ENCODE peak calls at places on chromosomes 16 and 17, in seven cellular contexts. One of them, this sample, is unnamed.

GRCh38 chr16:4244881-4245280 is 3.0 kb upstream of the SRL start:
- DNase-seq in coronary artery: no peak
- DNase-seq in cardiac muscle cell: no peak
- DNase-seq in hepatocyte: no peak
- DNase-seq in nephron progenitor cell: no peak
- DNase-seq in progenitor cell of endocrine pancreas: no peak
- DNase-seq in GM10248: no peak
- DNase-seq in this sample: no peak

GRCh38 chr16:23485841-23486240 is 24.5 kb downstream of the GGA2 start:
- DNase-seq in progenitor cell of endocrine pancreas: no peak
- DNase-seq in nephron progenitor cell: no peak
- DNase-seq in GM10248: no peak
- DNase-seq in cardiac muscle cell: no peak
- DNase-seq in hepatocyte: no peak
- DNase-seq in coronary artery: no peak
- DNase-seq in this sample: no peak

GRCh38 chr16:78791011-78791410 is 691.6 kb downstream of the WWOX start:
- DNase-seq in progenitor cell of endocrine pancreas: no peak
- DNase-seq in cardiac muscle cell: no peak
- DNase-seq in hepatocyte: no peak
- DNase-seq in coronary artery: no peak
- DNase-seq in GM10248: no peak
- DNase-seq in nephron progenitor cell: no peak
- DNase-seq in this sample: no peak

GRCh38 chr17:43368740-43369506 is 29.9 kb upstream of the ARL4D start:
- DNase-seq in hepatocyte: peak
- DNase-seq in cardiac muscle cell: peak
- DNase-seq in GM10248: peak
- DNase-seq in progenitor cell of endocrine pancreas: peak
- DNase-seq in nephron progenitor cell: peak
- DNase-seq in coronary artery: peak
- DNase-seq in this sample: peak

GRCh38 chr17:58232707-58233156 is 5.7 kb upstream of the LPO start:
- DNase-seq in progenitor cell of endocrine pancreas: no peak
- DNase-seq in hepatocyte: no peak
- DNase-seq in nephron progenitor cell: no peak
- DNase-seq in GM10248: peak
- DNase-seq in coronary artery: peak
- DNase-seq in cardiac muscle cell: peak
- DNase-seq in this sample: no peak

GRCh38 chr17:14038206-14038605 is 31.1 kb upstream of the COX10 start:
- DNase-seq in nephron progenitor cell: no peak
- DNase-seq in progenitor cell of endocrine pancreas: no peak
- DNase-seq in coronary artery: no peak
- DNase-seq in hepatocyte: no peak
- DNase-seq in GM10248: no peak
- DNase-seq in cardiac muscle cell: peak
- DNase-seq in this sample: no peak

GRCh38 chr16:64866026-64866425 is 255.8 kb downstream of the CDH11 start:
- DNase-seq in cardiac muscle cell: no peak
- DNase-seq in GM10248: no peak
- DNase-seq in coronary artery: no peak
- DNase-seq in progenitor cell of endocrine pancreas: no peak
- DNase-seq in nephron progenitor cell: no peak
- DNase-seq in hepatocyte: no peak
- DNase-seq in this sample: no peak

GRCh38 chr17:55601874-55602364 is 90.7 kb upstream of the SMIM36 start:
- DNase-seq in cardiac muscle cell: peak
- DNase-seq in GM10248: peak
- DNase-seq in progenitor cell of endocrine pancreas: no peak
- DNase-seq in hepatocyte: peak
- DNase-seq in coronary artery: no peak
- DNase-seq in nephron progenitor cell: peak
- DNase-seq in this sample: no peak

GRCh38 chr17:59513934-59514841 is 51.2 kb upstream of the DHX40 start:
- DNase-seq in coronary artery: no peak
- DNase-seq in cardiac muscle cell: peak
- DNase-seq in nephron progenitor cell: no peak
- DNase-seq in GM10248: no peak
- DNase-seq in progenitor cell of endocrine pancreas: no peak
- DNase-seq in hepatocyte: peak
- DNase-seq in this sample: no peak

GRCh38 chr17:59366040-59366757 is 34.7 kb downstream of the YPEL2 start:
- DNase-seq in nephron progenitor cell: peak
- DNase-seq in GM10248: no peak
- DNase-seq in coronary artery: no peak
- DNase-seq in hepatocyte: peak
- DNase-seq in cardiac muscle cell: no peak
- DNase-seq in progenitor cell of endocrine pancreas: no peak
- DNase-seq in this sample: no peak

GRCh38 chr17:75238684-75239191 is 22.7 kb downstream of the GGA3 start:
- DNase-seq in cardiac muscle cell: peak
- DNase-seq in hepatocyte: peak
- DNase-seq in nephron progenitor cell: peak
- DNase-seq in GM10248: peak
- DNase-seq in coronary artery: no peak
- DNase-seq in progenitor cell of endocrine pancreas: peak
- DNase-seq in this sample: peak

GRCh38 chr17:42674755-42675347 is 1.9 kb downstream of the PLEKHH3 start:
- DNase-seq in progenitor cell of endocrine pancreas: no peak
- DNase-seq in nephron progenitor cell: no peak
- DNase-seq in cardiac muscle cell: no peak
- DNase-seq in hepatocyte: no peak
- DNase-seq in GM10248: no peak
- DNase-seq in coronary artery: no peak
- DNase-seq in this sample: no peak

GRCh38 chr17:47882247-47882646 is 13.8 kb upstream of the SP2 start:
- DNase-seq in hepatocyte: no peak
- DNase-seq in nephron progenitor cell: no peak
- DNase-seq in GM10248: no peak
- DNase-seq in cardiac muscle cell: no peak
- DNase-seq in coronary artery: no peak
- DNase-seq in progenitor cell of endocrine pancreas: no peak
- DNase-seq in this sample: no peak

GRCh38 chr16:48393843-48394703 is 8.9 kb upstream of the SIAH1 start:
- DNase-seq in cardiac muscle cell: peak
- DNase-seq in GM10248: no peak
- DNase-seq in nephron progenitor cell: no peak
- DNase-seq in coronary artery: no peak
- DNase-seq in hepatocyte: no peak
- DNase-seq in progenitor cell of endocrine pancreas: no peak
- DNase-seq in this sample: no peak

GRCh38 chr16:89786474-89787364 is 29.7 kb downstream of the FANCA start:
- DNase-seq in progenitor cell of endocrine pancreas: no peak
- DNase-seq in nephron progenitor cell: no peak
- DNase-seq in GM10248: no peak
- DNase-seq in hepatocyte: no peak
- DNase-seq in cardiac muscle cell: no peak
- DNase-seq in coronary artery: no peak
- DNase-seq in this sample: no peak

GRCh38 chr16:72644911-72645310 is 403.0 kb downstream of the ZFHX3 start:
- DNase-seq in cardiac muscle cell: no peak
- DNase-seq in coronary artery: no peak
- DNase-seq in nephron progenitor cell: no peak
- DNase-seq in hepatocyte: no peak
- DNase-seq in progenitor cell of endocrine pancreas: no peak
- DNase-seq in GM10248: no peak
- DNase-seq in this sample: no peak

GRCh38 chr17:63547083-63547523 is 3.2 kb upstream of the DCAF7 start:
- DNase-seq in coronary artery: no peak
- DNase-seq in cardiac muscle cell: no peak
- DNase-seq in progenitor cell of endocrine pancreas: no peak
- DNase-seq in hepatocyte: no peak
- DNase-seq in nephron progenitor cell: no peak
- DNase-seq in GM10248: no peak
- DNase-seq in this sample: no peak

GRCh38 chr17:45284176-45285140 is 22.6 kb upstream of the SPATA32 start:
- DNase-seq in GM10248: no peak
- DNase-seq in coronary artery: no peak
- DNase-seq in nephron progenitor cell: no peak
- DNase-seq in hepatocyte: no peak
- DNase-seq in progenitor cell of endocrine pancreas: no peak
- DNase-seq in cardiac muscle cell: no peak
- DNase-seq in this sample: no peak

GRCh38 chr17:9958586-9959281 is 53.7 kb upstream of the RCVRN start:
- DNase-seq in cardiac muscle cell: no peak
- DNase-seq in coronary artery: no peak
- DNase-seq in GM10248: no peak
- DNase-seq in progenitor cell of endocrine pancreas: no peak
- DNase-seq in nephron progenitor cell: peak
- DNase-seq in hepatocyte: no peak
- DNase-seq in this sample: no peak

GRCh38 chr17:41360291-41360995 is 9.2 kb downstream of the KRT33B start:
- DNase-seq in coronary artery: no peak
- DNase-seq in progenitor cell of endocrine pancreas: no peak
- DNase-seq in cardiac muscle cell: peak
- DNase-seq in nephron progenitor cell: no peak
- DNase-seq in GM10248: no peak
- DNase-seq in hepatocyte: peak
- DNase-seq in this sample: no peak

GRCh38 chr16:23072084-23072599 is 77.1 kb downstream of the USP31 start:
- DNase-seq in hepatocyte: no peak
- DNase-seq in GM10248: no peak
- DNase-seq in progenitor cell of endocrine pancreas: no peak
- DNase-seq in cardiac muscle cell: peak
- DNase-seq in nephron progenitor cell: no peak
- DNase-seq in coronary artery: no peak
- DNase-seq in this sample: no peak

DNA sequence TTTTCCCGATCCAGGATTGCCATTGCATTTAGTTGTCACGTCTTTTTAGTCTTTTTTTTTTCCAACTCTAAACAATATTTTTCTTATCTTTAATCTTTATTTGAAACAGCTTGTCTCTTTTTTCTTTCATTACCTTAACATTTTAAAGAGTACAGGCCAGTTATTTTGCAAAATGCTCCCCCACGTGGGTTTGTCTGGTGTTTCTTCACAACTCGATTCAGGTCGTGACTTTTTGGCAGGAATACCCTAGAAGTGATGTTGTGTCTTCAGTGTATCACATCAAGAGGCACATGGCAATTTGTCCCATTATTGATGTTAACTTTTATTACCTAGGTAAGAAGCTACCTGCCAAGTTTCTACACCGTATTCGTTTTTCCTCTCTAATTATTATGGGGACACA is 17.9 kb downstream of the CMC2 start:
- DNase-seq in progenitor cell of endocrine pancreas: no peak
- DNase-seq in cardiac muscle cell: no peak
- DNase-seq in nephron progenitor cell: no peak
- DNase-seq in hepatocyte: no peak
- DNase-seq in GM10248: no peak
- DNase-seq in coronary artery: no peak
- DNase-seq in this sample: no peak
- TF ChIP-seq CTCF in progenitor cell of endocrine pancreas: no peak
- TF ChIP-seq CTCF in cardiac muscle cell: no peak
- TF ChIP-seq CTCF in nephron progenitor cell: no peak
- TF ChIP-seq CTCF in hepatocyte: no peak
- TF ChIP-seq CTCF in GM10248: no peak
- TF ChIP-seq CTCF in coronary artery: no peak
- TF ChIP-seq CTCF in this sample: no peak

DNA sequence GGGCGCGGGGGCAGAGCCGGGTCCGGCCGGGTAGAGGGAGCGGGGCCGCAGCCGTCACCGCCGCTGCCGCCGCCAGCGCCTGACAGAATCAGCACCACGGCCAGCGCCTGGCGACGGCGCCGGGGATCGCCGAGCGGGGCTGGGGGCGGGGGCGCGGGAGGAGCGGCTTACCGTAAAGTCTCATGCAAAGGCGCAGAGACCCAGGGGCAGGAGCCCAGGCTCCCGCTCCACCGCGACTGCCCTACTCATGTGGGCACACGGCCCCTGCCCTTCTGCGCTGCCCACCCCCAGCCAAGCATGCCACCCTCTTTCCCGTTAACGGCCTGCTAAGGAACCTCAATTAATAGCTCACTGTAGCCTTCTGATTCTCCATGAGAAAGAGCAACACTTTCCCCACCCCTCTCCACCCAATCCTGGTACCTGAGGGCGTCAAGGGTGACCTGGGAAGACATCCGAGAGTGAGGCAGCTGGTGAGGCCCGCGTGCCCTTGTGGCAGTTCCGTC is at the start of gene SEZ6:
- DNase-seq in cardiac muscle cell: peak
- DNase-seq in nephron progenitor cell: peak
- DNase-seq in coronary artery: no peak
- DNase-seq in GM10248: peak
- DNase-seq in hepatocyte: peak
- DNase-seq in progenitor cell of endocrine pancreas: peak
- DNase-seq in this sample: peak
- TF ChIP-seq CTCF in cardiac muscle cell: no peak
- TF ChIP-seq CTCF in nephron progenitor cell: no peak
- TF ChIP-seq CTCF in coronary artery: no peak
- TF ChIP-seq CTCF in GM10248: no peak
- TF ChIP-seq CTCF in hepatocyte: no peak
- TF ChIP-seq CTCF in progenitor cell of endocrine pancreas: no peak
- TF ChIP-seq CTCF in this sample: no peak

DNA sequence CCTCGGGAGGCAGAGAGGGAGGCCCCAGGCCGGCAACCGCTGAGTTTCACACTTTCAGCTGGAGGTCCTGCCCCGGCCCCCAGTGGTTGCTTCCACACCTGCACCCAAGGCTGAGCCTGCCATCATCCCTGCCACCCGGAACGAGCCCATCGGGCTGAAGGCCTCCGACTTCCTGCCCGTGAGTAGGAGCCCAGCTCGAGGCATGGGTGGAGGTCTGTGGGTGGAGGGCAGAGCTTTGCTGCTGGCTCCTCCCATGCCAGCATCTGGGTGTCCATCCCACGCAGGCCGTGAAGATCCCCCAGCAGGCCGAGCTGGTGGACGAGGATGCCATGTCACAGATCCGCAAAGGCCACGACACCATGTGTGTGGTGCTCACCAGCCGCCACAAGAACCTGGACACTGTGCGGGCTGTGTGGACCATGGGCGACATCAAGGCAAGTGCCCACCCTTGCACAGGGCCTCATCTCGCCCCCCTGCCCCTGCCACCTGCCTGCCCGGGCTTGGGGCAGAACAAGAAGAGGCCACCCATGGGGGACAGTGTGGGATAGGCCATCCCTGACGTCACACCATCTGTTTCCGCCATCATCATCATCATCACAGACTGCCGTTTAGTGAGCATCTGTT is 19.6 kb downstream of the KATNB1 start:
- DNase-seq in progenitor cell of endocrine pancreas: no peak
- DNase-seq in hepatocyte: no peak
- DNase-seq in nephron progenitor cell: no peak
- DNase-seq in cardiac muscle cell: no peak
- DNase-seq in GM10248: no peak
- DNase-seq in coronary artery: no peak
- DNase-seq in this sample: no peak
- TF ChIP-seq CTCF in progenitor cell of endocrine pancreas: peak
- TF ChIP-seq CTCF in hepatocyte: no peak
- TF ChIP-seq CTCF in nephron progenitor cell: no peak
- TF ChIP-seq CTCF in cardiac muscle cell: no peak
- TF ChIP-seq CTCF in GM10248: no peak
- TF ChIP-seq CTCF in coronary artery: no peak
- TF ChIP-seq CTCF in this sample: no peak

GRCh38 chr17:6274310-6274709 is 160.6 kb downstream of the AIPL1 start:
- DNase-seq in progenitor cell of endocrine pancreas: no peak
- DNase-seq in GM10248: no peak
- DNase-seq in nephron progenitor cell: no peak
- DNase-seq in hepatocyte: no peak
- DNase-seq in cardiac muscle cell: no peak
- DNase-seq in coronary artery: no peak
- DNase-seq in this sample: no peak

GRCh38 chr17:6276711-6277110 is 158.2 kb downstream of the AIPL1 start:
- DNase-seq in GM10248: no peak
- DNase-seq in coronary artery: no peak
- DNase-seq in hepatocyte: no peak
- DNase-seq in nephron progenitor cell: no peak
- DNase-seq in cardiac muscle cell: no peak
- DNase-seq in progenitor cell of endocrine pancreas: no peak
- DNase-seq in this sample: no peak

GRCh38 chr17:6279659-6280058 is 155.3 kb downstream of the AIPL1 start:
- DNase-seq in progenitor cell of endocrine pancreas: peak
- DNase-seq in nephron progenitor cell: peak
- DNase-seq in hepatocyte: peak
- DNase-seq in cardiac muscle cell: no peak
- DNase-seq in coronary artery: no peak
- DNase-seq in GM10248: no peak
- DNase-seq in this sample: no peak
- TF ChIP-seq CTCF in progenitor cell of endocrine pancreas: peak
- TF ChIP-seq CTCF in nephron progenitor cell: no peak
- TF ChIP-seq CTCF in hepatocyte: peak
- TF ChIP-seq CTCF in cardiac muscle cell: no peak
- TF ChIP-seq CTCF in coronary artery: no peak
- TF ChIP-seq CTCF in GM10248: no peak
- TF ChIP-seq CTCF in this sample: no peak